ENCODE peak calls at places on chromosomes 7 and 10, in five cellular contexts. V, A, T, H and S are unnamed samples.

GRCh38 chr7:11345621-11346020 is 371.9 kb downstream of the PHF14 start:
- DNase-seq in V (no peak), A (no peak), T (no peak), H (no peak), S (peak)

GRCh38 chr10:31820794-31821369 is 107.7 kb downstream of the ARHGAP12 start:
- DNase-seq in V (no peak), A (no peak), T (no peak), H (no peak), S (no peak)

GRCh38 chr7:104852386-104852785 is 161.6 kb upstream of the KMT2E start:
- DNase-seq in V (no peak), A (no peak), T (no peak), H (no peak), S (no peak)

GRCh38 chr7:82050134-82050533 is 280.3 kb upstream of the HGF start:
- DNase-seq in V (no peak), A (no peak), T (no peak), H (no peak), S (no peak)

GRCh38 chr10:112715581-112715980 is 234.5 kb upstream of the TCF7L2 start:
- DNase-seq in V (no peak), A (no peak), T (no peak), H (no peak), S (no peak)

GRCh38 chr7:2967238-2967637 is 76.4 kb downstream of the CARD11 start:
- DNase-seq in V (no peak), A (no peak), T (no peak), H (no peak), S (no peak)

GRCh38 chr7:37441405-37441797 is 7.3 kb downstream of the ELMO1 start:
- DNase-seq in V (no peak), A (no peak), T (no peak), H (no peak), S (no peak)

GRCh38 chr10:57716884-57717283 is 550.8 kb downstream of the IPMK start:
- DNase-seq in V (no peak), A (no peak), T (no peak), H (no peak), S (peak)

GRCh38 chr7:30412810-30413504 is 65.6 kb downstream of the NOD1 start:
- DNase-seq in V (peak), A (no peak), T (peak), H (no peak), S (peak)